ENCODE peak calls at places on chromosomes 3 and 15, in seven cellular contexts. A, D, V, E, W, K and S are unnamed samples.

GRCh38 chr3:40524222-40524570 is 564 bp upstream of the ZNF621 start:
- DNase-seq in A (no peak), D (no peak), V (no peak), E (no peak), W (no peak), K (no peak), S (no peak)

GRCh38 chr3:31377045-31377642 is 155.6 kb upstream of the STT3B start:
- DNase-seq in A (peak), D (no peak), V (no peak), E (peak), W (no peak), K (no peak), S (peak)

GRCh38 chr3:174355505-174355904 is 503.6 kb upstream of the NAALADL2 start:
- DNase-seq in A (no peak), D (no peak), V (no peak), E (no peak), W (no peak), K (peak), S (no peak)

GRCh38 chr3:29751647-29752263 is 470.9 kb downstream of the RBMS3 start:
- DNase-seq in A (no peak), D (no peak), V (no peak), E (no peak), W (no peak), K (no peak), S (no peak)

GRCh38 chr3:143329567-143330164 is 210.1 kb downstream of the CHST2 start:
- DNase-seq in A (no peak), D (peak), V (no peak), E (no peak), W (no peak), K (no peak), S (no peak)

GRCh38 chr3:173336261-173336660 is 61.3 kb upstream of the NLGN1 start:
- DNase-seq in A (no peak), D (no peak), V (no peak), E (no peak), W (no peak), K (no peak), S (no peak)

GRCh38 chr3:170869645-170870593 is at the start of gene RPL22L1:
- DNase-seq in A (peak), D (peak), V (peak), E (peak), W (peak), K (peak), S (peak)

GRCh38 chr15:66715181-66715624 is 13.2 kb downstream of the SMAD6 start:
- DNase-seq in A (no peak), D (no peak), V (no peak), E (no peak), W (no peak), K (no peak), S (no peak)

GRCh38 chr15:42593143-42593542 is 17.7 kb downstream of the STARD9 start:
- DNase-seq in A (no peak), D (no peak), V (no peak), E (no peak), W (no peak), K (no peak), S (no peak)

GRCh38 chr3:107729686-107730085 is 206.9 kb downstream of the BBX start:
- DNase-seq in A (no peak), D (no peak), V (no peak), E (no peak), W (no peak), K (no peak), S (no peak)

GRCh38 chr3:66754613-66755012 is 243.5 kb upstream of the KBTBD8 start:
- DNase-seq in A (no peak), D (no peak), V (no peak), E (no peak), W (no peak), K (no peak), S (no peak)

GRCh38 chr15:101558217-101558941 is 68.9 kb upstream of the PCSK6 start:
- DNase-seq in A (no peak), D (no peak), V (no peak), E (no peak), W (peak), K (no peak), S (no peak)

GRCh38 chr3:174397848-174398247 is 461.3 kb upstream of the NAALADL2 start:
- DNase-seq in A (no peak), D (no peak), V (no peak), E (no peak), W (no peak), K (peak), S (no peak)

GRCh38 chr15:40512440-40512839 is 41.7 kb downstream of the CHST14 start:
- DNase-seq in A (no peak), D (no peak), V (no peak), E (no peak), W (no peak), K (no peak), S (no peak)

GRCh38 chr3:149384911-149385321 is 7.5 kb upstream of the TM4SF1 start:
- DNase-seq in A (no peak), D (no peak), V (no peak), E (no peak), W (no peak), K (no peak), S (no peak)

GRCh38 chr3:178083906-178084823 is 452.1 kb upstream of the KCNMB2 start:
- DNase-seq in A (no peak), D (peak), V (no peak), E (no peak), W (no peak), K (peak), S (peak)

GRCh38 chr3:60770532-60770931 is 480.7 kb downstream of the FHIT start:
- DNase-seq in A (no peak), D (no peak), V (no peak), E (no peak), W (no peak), K (peak), S (no peak)

GRCh38 chr15:87747106-87747505 is 509.4 kb downstream of the NTRK3 start:
- DNase-seq in A (no peak), D (no peak), V (no peak), E (no peak), W (no peak), K (no peak), S (no peak)

GRCh38 chr15:65824941-65825544 is 33.0 kb upstream of the DENND4A start:
- DNase-seq in A (no peak), D (no peak), V (no peak), E (no peak), W (no peak), K (no peak), S (no peak)